ENCODE peak calls at places on chromosome 14, in six cellular contexts. One of them, this sample, is unnamed.

GRCh38 chr14:60655898-60656754 is 6.8 kb upstream of the SIX1 start:
- DNase-seq in ascending aorta: no peak
- DNase-seq in HFF-Myc: no peak
- DNase-seq in cardiac fibroblast: no peak
- DNase-seq in K562: no peak
- DNase-seq in PC-3: no peak
- DNase-seq in this sample: no peak

GRCh38 chr14:96038920-96039632 is at the start of gene C14orf132:
- DNase-seq in ascending aorta: no peak
- DNase-seq in HFF-Myc: no peak
- DNase-seq in cardiac fibroblast: peak
- DNase-seq in K562: peak
- DNase-seq in PC-3: no peak
- DNase-seq in this sample: peak

GRCh38 chr14:68781161-68782021 is 11.5 kb downstream of the ZFP36L1 start:
- DNase-seq in ascending aorta: no peak
- DNase-seq in HFF-Myc: no peak
- DNase-seq in cardiac fibroblast: no peak
- DNase-seq in K562: peak
- DNase-seq in PC-3: no peak
- DNase-seq in this sample: no peak

GRCh38 chr14:35814371-35815005 is 5.4 kb upstream of the RALGAPA1 start:
- DNase-seq in ascending aorta: no peak
- DNase-seq in HFF-Myc: peak
- DNase-seq in cardiac fibroblast: peak
- DNase-seq in K562: peak
- DNase-seq in PC-3: peak
- DNase-seq in this sample: no peak

GRCh38 chr14:103109789-103110415 is 13.4 kb upstream of the TNFAIP2 start:
- DNase-seq in ascending aorta: no peak
- DNase-seq in HFF-Myc: peak
- DNase-seq in cardiac fibroblast: peak
- DNase-seq in K562: peak
- DNase-seq in PC-3: peak
- DNase-seq in this sample: no peak

GRCh38 chr14:70816525-70816924 is 7.2 kb upstream of the MAP3K9 start:
- DNase-seq in ascending aorta: no peak
- DNase-seq in HFF-Myc: no peak
- DNase-seq in cardiac fibroblast: no peak
- DNase-seq in K562: no peak
- DNase-seq in PC-3: no peak
- DNase-seq in this sample: no peak

GRCh38 chr14:75232597-75232996 is 46.0 kb upstream of the FOS start:
- DNase-seq in ascending aorta: no peak
- DNase-seq in HFF-Myc: no peak
- DNase-seq in cardiac fibroblast: no peak
- DNase-seq in K562: no peak
- DNase-seq in PC-3: no peak
- DNase-seq in this sample: no peak

GRCh38 chr14:83425138-83425537 is 1891.5 kb upstream of the SEL1L start:
- DNase-seq in ascending aorta: no peak
- DNase-seq in HFF-Myc: no peak
- DNase-seq in cardiac fibroblast: peak
- DNase-seq in K562: no peak
- DNase-seq in PC-3: peak
- DNase-seq in this sample: peak

GRCh38 chr14:52313903-52314481 is at the start of gene PTGER2:
- DNase-seq in ascending aorta: peak
- DNase-seq in HFF-Myc: no peak
- DNase-seq in cardiac fibroblast: peak
- DNase-seq in K562: peak
- DNase-seq in PC-3: peak
- DNase-seq in this sample: peak

GRCh38 chr14:97802430-97802829 is 1005.2 kb downstream of the VRK1 start:
- DNase-seq in ascending aorta: no peak
- DNase-seq in HFF-Myc: no peak
- DNase-seq in cardiac fibroblast: no peak
- DNase-seq in K562: no peak
- DNase-seq in PC-3: peak
- DNase-seq in this sample: peak

GRCh38 chr14:105411985-105412767 is 7.5 kb upstream of the MTA1 start:
- DNase-seq in ascending aorta: no peak
- DNase-seq in HFF-Myc: no peak
- DNase-seq in cardiac fibroblast: no peak
- DNase-seq in K562: no peak
- DNase-seq in PC-3: no peak
- DNase-seq in this sample: no peak

GRCh38 chr14:50825307-50825706 is 5.7 kb downstream of the NIN start:
- DNase-seq in ascending aorta: no peak
- DNase-seq in HFF-Myc: no peak
- DNase-seq in cardiac fibroblast: no peak
- DNase-seq in K562: no peak
- DNase-seq in PC-3: no peak
- DNase-seq in this sample: no peak

GRCh38 chr14:96272777-96273471 is 16.9 kb downstream of the BDKRB1 start:
- DNase-seq in ascending aorta: no peak
- DNase-seq in HFF-Myc: no peak
- DNase-seq in cardiac fibroblast: no peak
- DNase-seq in K562: no peak
- DNase-seq in PC-3: no peak
- DNase-seq in this sample: no peak

GRCh38 chr14:24172871-24173281 is 996 bp downstream of the REC8 start:
- DNase-seq in ascending aorta: no peak
- DNase-seq in HFF-Myc: no peak
- DNase-seq in cardiac fibroblast: no peak
- DNase-seq in K562: no peak
- DNase-seq in PC-3: no peak
- DNase-seq in this sample: no peak

GRCh38 chr14:54606178-54606577 is 39.2 kb downstream of the SAMD4A start:
- DNase-seq in ascending aorta: no peak
- DNase-seq in HFF-Myc: peak
- DNase-seq in cardiac fibroblast: peak
- DNase-seq in K562: no peak
- DNase-seq in PC-3: no peak
- DNase-seq in this sample: no peak

GRCh38 chr14:100741956-100742355 is 15.3 kb downstream of the DLK1 start:
- DNase-seq in ascending aorta: no peak
- DNase-seq in HFF-Myc: no peak
- DNase-seq in cardiac fibroblast: no peak
- DNase-seq in K562: no peak
- DNase-seq in PC-3: no peak
- DNase-seq in this sample: no peak

GRCh38 chr14:34175574-34175973 is 224.7 kb upstream of the EGLN3 start:
- DNase-seq in ascending aorta: no peak
- DNase-seq in HFF-Myc: no peak
- DNase-seq in cardiac fibroblast: no peak
- DNase-seq in K562: no peak
- DNase-seq in PC-3: no peak
- DNase-seq in this sample: no peak

DNA sequence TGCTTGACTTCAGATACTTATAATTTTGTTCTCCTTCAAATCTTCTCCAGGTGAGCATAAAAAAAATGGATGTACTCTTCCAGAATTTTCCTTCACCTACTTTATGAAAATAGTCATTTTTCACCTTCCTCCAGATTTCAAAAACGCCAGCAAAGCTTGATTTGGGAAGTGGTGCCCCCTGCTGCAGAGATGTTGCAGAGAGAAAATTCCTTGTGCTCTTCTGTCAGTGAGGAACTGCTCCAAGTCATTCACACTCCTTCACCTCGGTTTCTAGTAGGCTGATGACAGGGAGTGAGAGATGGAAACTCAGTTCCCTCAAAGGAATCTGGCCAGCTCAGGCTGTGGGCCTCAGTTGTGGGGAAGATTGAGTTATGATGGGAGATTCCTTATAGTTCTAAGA is 24.2 kb upstream of the RNASE3 start:
- DNase-seq in ascending aorta: no peak
- DNase-seq in HFF-Myc: no peak
- DNase-seq in cardiac fibroblast: peak
- DNase-seq in K562: no peak
- DNase-seq in PC-3: peak
- DNase-seq in this sample: no peak
- TF ChIP-seq CTCF in ascending aorta: no peak
- TF ChIP-seq CTCF in HFF-Myc: peak
- TF ChIP-seq CTCF in cardiac fibroblast: peak
- TF ChIP-seq CTCF in K562: peak
- TF ChIP-seq CTCF in PC-3: peak
- TF ChIP-seq CTCF in this sample: no peak

DNA sequence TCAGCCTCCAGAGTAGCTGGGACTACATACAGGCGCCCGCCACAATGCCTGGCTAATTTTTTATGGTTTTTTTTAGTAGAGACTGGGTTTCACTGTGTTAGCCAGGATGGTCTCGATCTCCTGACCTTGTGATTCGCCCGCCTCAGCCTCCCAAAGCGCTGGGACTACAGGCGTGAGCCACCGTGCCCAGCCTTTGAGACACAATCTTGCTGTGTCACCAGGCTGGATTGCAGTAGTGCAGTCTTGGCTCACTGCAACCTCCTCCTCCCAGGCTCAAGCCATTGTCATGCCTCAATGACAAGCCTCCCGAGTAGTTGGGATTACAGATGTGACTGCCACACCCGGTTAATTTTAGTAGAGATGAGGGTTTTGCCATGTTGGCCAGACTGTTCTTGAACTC is 21.3 kb upstream of the STRN3 start:
- DNase-seq in ascending aorta: no peak
- DNase-seq in HFF-Myc: no peak
- DNase-seq in cardiac fibroblast: no peak
- DNase-seq in K562: no peak
- DNase-seq in PC-3: no peak
- DNase-seq in this sample: no peak
- TF ChIP-seq CTCF in ascending aorta: no peak
- TF ChIP-seq CTCF in HFF-Myc: no peak
- TF ChIP-seq CTCF in cardiac fibroblast: no peak
- TF ChIP-seq CTCF in K562: no peak
- TF ChIP-seq CTCF in PC-3: no peak
- TF ChIP-seq CTCF in this sample: no peak

DNA sequence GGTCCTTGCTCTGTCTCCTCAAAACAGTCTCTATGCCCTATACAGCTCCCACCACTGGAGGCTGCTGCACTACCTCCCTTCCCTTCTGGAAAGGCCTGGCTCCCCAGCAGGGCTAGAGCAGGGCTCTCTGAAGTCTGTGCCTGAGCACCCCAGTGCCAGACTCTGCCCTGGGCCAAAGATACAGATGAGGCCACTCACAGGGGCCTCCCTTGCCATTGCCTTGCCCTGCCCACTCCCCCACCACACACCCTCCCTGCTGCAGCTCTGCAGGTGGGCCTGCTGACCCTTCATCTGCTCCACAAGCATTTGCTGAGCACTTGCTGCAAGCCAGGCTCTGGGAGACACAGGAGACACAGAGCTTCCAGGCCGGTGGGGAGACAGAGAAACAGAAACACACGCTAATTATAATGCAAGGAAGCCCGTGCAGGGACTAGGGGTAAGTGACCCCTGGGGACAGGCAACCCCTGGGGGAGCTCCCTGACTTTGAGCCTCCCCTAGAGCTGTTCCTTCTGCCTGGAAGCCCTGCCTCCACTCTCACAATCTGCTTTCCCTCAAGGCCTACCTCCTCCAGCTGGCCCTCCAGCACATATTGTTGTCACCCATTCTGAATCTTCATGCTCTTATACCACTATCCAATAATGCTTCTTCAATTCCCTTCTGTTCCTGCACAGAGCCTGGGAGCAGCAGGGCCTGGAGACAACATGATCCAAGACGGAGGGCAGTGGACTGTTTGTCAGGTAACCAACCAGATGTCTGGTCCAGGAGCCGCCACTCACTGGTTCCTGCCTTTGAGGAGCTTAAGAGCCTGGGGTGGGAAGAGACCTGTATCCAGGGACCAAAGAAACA is 32.6 kb upstream of the PNMA1 start:
- DNase-seq in ascending aorta: no peak
- DNase-seq in HFF-Myc: no peak
- DNase-seq in cardiac fibroblast: no peak
- DNase-seq in K562: no peak
- DNase-seq in PC-3: no peak
- DNase-seq in this sample: no peak
- TF ChIP-seq CTCF in ascending aorta: no peak
- TF ChIP-seq CTCF in HFF-Myc: no peak
- TF ChIP-seq CTCF in cardiac fibroblast: peak
- TF ChIP-seq CTCF in K562: peak
- TF ChIP-seq CTCF in PC-3: peak
- TF ChIP-seq CTCF in this sample: no peak

DNA sequence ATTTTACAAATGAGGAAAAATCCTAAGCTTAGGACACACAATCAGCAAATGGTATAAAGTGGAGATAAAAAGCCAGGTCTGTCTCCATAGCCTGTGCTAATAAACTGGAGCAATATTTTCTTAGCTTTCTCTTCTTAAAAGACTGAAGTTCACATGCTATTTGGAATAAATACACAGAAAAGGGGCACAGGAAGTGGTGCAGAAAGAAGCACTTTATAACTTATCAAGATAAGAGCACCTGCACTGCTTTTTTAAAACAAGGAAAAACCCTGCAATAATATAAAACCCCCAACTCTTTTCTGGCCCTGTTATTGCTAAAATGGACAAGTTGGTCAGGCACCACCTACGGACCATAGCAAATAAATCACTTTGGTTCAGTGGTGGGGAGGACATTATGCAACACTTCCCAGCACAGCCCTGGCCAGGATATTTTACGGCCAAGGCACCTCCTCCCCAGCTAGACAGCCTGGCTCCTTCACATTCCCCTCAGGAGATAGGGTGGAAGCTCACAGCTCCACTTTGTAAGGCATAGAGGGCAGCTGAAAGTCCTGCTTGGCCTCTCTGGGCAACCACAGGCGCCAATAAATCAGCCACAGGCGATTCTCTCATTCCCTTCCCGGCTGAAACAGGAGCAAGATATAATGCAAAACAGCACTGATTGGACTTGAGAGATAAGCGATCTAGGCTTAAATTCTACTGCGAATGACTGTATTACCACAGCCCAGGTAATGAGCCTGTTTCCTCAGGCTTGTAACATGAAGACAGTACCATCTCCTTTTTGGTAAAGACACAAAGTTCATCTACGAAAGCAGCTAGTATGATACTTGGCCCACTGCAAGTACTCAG is 2.1 kb downstream of the ZBTB25 start:
- DNase-seq in ascending aorta: no peak
- DNase-seq in HFF-Myc: no peak
- DNase-seq in cardiac fibroblast: peak
- DNase-seq in K562: no peak
- DNase-seq in PC-3: peak
- DNase-seq in this sample: no peak
- TF ChIP-seq CTCF in ascending aorta: no peak
- TF ChIP-seq CTCF in HFF-Myc: no peak
- TF ChIP-seq CTCF in cardiac fibroblast: peak
- TF ChIP-seq CTCF in K562: no peak
- TF ChIP-seq CTCF in PC-3: peak
- TF ChIP-seq CTCF in this sample: no peak